ENCODE peak calls at places on chromosomes 7 and 10, in nine cellular contexts. G is lower lobe of right lung, W is thoracic aorta, A is fibroblast of lung, S is ovary, E is endothelial cell of umbilical vein, L is testis, N is OCI-LY7, Q is body of pancreas. O is an unnamed sample. For H3K4me1, the result is how much of the 10 kb centered on the place peaks cover.

GRCh38 chr10:125868372-125868975 is 12.6 kb downstream of the DHX32 start:
- DNase-seq in G (no peak), W (no peak), A (peak), S (no peak), E (peak), L (no peak), N (peak), Q (peak), O (peak)

GRCh38 chr10:15460661-15461060 is 89.6 kb upstream of the FAM171A1 start:
- DNase-seq in G (no peak), W (no peak), A (no peak), S (no peak), E (no peak), L (no peak), N (no peak), Q (no peak), O (peak)

GRCh38 chr10:122185643-122186042 is 85.5 kb upstream of the BTBD16 start:
- DNase-seq in G (no peak), W (no peak), A (no peak), S (no peak), E (no peak), L (no peak), N (no peak), Q (no peak), O (no peak)

GRCh38 chr10:24209946-24210491 is 1.1 kb downstream of the KIAA1217 start:
- DNase-seq in G (no peak), W (no peak), A (peak), S (peak), E (peak), L (peak), N (no peak), Q (peak), O (peak)

GRCh38 chr10:21495002-21495685 is 30.3 kb downstream of the SKIDA1 start:
- DNase-seq in G (no peak), W (no peak), A (no peak), S (peak), E (peak), L (peak), N (peak), Q (no peak), O (no peak)

GRCh38 chr7:143281529-143281928 is 3.2 kb upstream of the TMEM139 start:
- DNase-seq in G (no peak), W (no peak), A (no peak), S (no peak), E (no peak), L (no peak), N (no peak), Q (no peak), O (no peak)

GRCh38 chr10:47405829-47406547 is 21.9 kb upstream of the ZNF488 start:
- DNase-seq in G (no peak), W (no peak), A (no peak), S (no peak), E (no peak), L (no peak), N (no peak), Q (no peak), O (no peak)

GRCh38 chr10:25498645-25499044 is 323.8 kb downstream of the GPR158 start:
- DNase-seq in G (no peak), W (no peak), A (no peak), S (no peak), E (no peak), L (no peak), N (no peak), Q (no peak), O (no peak)

GRCh38 chr10:74683067-74683466 is 143.3 kb upstream of the KAT6B start:
- DNase-seq in G (no peak), W (no peak), A (no peak), S (no peak), E (no peak), L (no peak), N (no peak), Q (no peak), O (no peak)

GRCh38 chr7:105680505-105681187 is 99.4 kb upstream of the EFCAB10 start:
- DNase-seq in G (peak), W (no peak), A (no peak), S (peak), E (no peak), L (peak), N (no peak), Q (peak), O (no peak)

GRCh38 chr10:31157125-31157983 is 125.7 kb upstream of the ZNF438 start:
- DNase-seq in G (no peak), W (no peak), A (peak), S (peak), E (no peak), L (peak), N (no peak), Q (no peak), O (peak)

GRCh38 chr7:12291870-12292269 is 80.8 kb downstream of the TMEM106B start:
- DNase-seq in G (no peak), W (no peak), A (no peak), S (no peak), E (peak), L (no peak), N (no peak), Q (no peak), O (peak)

GRCh38 chr10:126905776-126906703 is 812 bp downstream of the DOCK1 start:
- DNase-seq in G (no peak), W (no peak), A (peak), S (peak), E (peak), L (peak), N (no peak), Q (peak), O (peak)

GRCh38 chr7:123823898-123824753 is 20.8 kb upstream of the HYAL4 start:
- DNase-seq in G (no peak), W (no peak), A (no peak), S (no peak), E (no peak), L (no peak), N (no peak), Q (no peak), O (no peak)

GRCh38 chr10:123103944-123104343 is 31.8 kb upstream of the HMX3 start:
- DNase-seq in G (no peak), W (no peak), A (no peak), S (no peak), E (no peak), L (no peak), N (no peak), Q (no peak), O (no peak)

GRCh38 chr10:34866848-34867247 is 51.8 kb upstream of the PARD3 start:
- DNase-seq in G (no peak), W (no peak), A (no peak), S (no peak), E (no peak), L (no peak), N (no peak), Q (peak), O (no peak)

GRCh38 chr10:103661198-103661950 is 167.9 kb downstream of the NEURL1 start:
- DNase-seq in G (peak), W (peak), A (peak), S (peak), E (no peak), L (peak), N (no peak), Q (peak), O (peak)

GRCh38 chr10:80200259-80200658 is 5.1 kb downstream of the ANXA11 start:
- DNase-seq in G (no peak), W (no peak), A (no peak), S (no peak), E (no peak), L (no peak), N (no peak), Q (no peak), O (no peak)

GRCh38 chr10:80202934-80203834 is 2.2 kb downstream of the ANXA11 start:
- DNase-seq in G (peak), W (no peak), A (peak), S (peak), E (peak), L (peak), N (peak), Q (peak), O (peak)

GRCh38 chr10:80200687-80201086 is 4.7 kb downstream of the ANXA11 start:
- DNase-seq in G (no peak), W (no peak), A (no peak), S (no peak), E (no peak), L (no peak), N (no peak), Q (no peak), O (no peak)

GRCh38 chr10:80199828-80200227 is 5.5 kb downstream of the ANXA11 start:
- DNase-seq in G (no peak), W (no peak), A (peak), S (no peak), E (peak), L (peak), N (no peak), Q (peak), O (peak)

DNA sequence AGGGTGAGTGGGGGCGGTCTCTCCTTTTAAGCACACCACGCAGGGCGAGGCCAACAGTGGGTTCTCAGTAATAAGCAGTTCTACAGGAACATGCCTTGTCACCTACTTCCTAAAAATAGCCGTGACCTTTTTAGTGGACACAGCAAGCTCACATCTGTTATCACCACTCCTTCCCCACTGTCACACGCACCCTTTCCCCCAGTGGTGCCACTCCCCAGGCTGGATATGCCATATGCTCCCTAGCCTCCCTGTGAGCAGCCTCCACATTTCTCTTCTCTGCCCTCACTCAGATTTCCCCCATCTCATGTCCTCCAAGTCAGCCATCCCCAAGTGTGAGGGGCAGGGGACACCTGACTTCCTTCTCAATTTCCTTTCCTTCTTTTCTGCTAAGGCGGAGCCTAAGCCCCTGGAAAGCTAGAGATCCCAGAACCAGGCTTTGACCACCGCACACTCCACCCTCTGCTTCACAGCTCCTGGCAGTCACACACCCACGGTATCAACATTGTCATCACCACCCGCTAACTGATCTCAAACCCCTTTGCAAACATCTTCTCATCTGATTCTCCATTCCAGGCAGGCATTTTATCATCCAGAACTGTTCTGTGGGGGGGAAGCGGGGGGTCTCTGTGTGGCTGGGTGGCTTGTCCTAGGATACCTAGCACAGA is 3.6 kb downstream of the ANXA11 start:
- DNase-seq in G (peak), W (no peak), A (no peak), S (no peak), E (no peak), L (no peak), N (no peak), Q (no peak), O (no peak)
- H3K4me1 ChIP-seq in G (half or more), W (half or more), A (under half), S (under half), E (half or more), L (under half), N (half or more), Q (half or more), O (half or more)

DNA sequence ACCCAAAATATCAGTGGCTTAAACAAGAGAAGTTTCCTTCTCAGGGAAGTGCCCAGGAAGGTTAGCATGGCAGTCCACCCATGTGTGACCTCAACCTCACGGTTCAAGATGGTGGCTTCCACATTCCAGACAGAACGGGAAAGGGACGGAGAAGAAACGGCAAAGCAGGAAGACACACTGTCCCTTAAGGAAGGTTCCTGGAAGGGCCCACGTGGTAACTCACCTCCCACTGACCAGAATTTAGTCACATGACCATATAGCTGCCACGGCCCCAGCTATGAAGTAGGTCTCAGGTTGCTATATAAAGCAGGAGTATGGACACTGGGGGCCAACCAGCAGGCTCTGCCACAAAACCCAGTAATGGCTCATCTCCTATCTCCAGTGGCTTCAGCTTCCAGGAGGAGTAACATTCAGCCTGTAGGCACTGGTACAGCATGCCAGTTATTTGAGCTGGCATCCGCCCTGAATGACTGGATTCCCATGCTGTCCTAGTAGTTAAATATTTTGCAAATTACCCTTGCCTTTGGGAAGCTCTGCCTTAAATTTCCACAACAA is 278.5 kb upstream of the KLF14 start:
- DNase-seq in G (no peak), W (no peak), A (no peak), S (no peak), E (no peak), L (no peak), N (no peak), Q (no peak), O (peak)
- H3K4me1 ChIP-seq in G (half or more), W (half or more), A (under half), S (under half), E (under half), L (under half), N (under half), Q (under half), O (half or more)

GRCh38 chr10:71767420-71768035 is 5.8 kb downstream of the VSIR start:
- DNase-seq in G (peak), W (no peak), A (peak), S (peak), E (peak), L (peak), N (no peak), Q (no peak), O (peak)

GRCh38 chr10:71766717-71767419 is 6.5 kb downstream of the VSIR start:
- DNase-seq in G (peak), W (peak), A (peak), S (peak), E (peak), L (peak), N (no peak), Q (peak), O (peak)

GRCh38 chr10:71763352-71764127 is 9.8 kb downstream of the VSIR start:
- DNase-seq in G (no peak), W (no peak), A (peak), S (no peak), E (no peak), L (no peak), N (no peak), Q (no peak), O (peak)

GRCh38 chr10:71765176-71765906 is 8.0 kb downstream of the VSIR start:
- DNase-seq in G (no peak), W (no peak), A (peak), S (no peak), E (no peak), L (no peak), N (no peak), Q (no peak), O (peak)

DNA sequence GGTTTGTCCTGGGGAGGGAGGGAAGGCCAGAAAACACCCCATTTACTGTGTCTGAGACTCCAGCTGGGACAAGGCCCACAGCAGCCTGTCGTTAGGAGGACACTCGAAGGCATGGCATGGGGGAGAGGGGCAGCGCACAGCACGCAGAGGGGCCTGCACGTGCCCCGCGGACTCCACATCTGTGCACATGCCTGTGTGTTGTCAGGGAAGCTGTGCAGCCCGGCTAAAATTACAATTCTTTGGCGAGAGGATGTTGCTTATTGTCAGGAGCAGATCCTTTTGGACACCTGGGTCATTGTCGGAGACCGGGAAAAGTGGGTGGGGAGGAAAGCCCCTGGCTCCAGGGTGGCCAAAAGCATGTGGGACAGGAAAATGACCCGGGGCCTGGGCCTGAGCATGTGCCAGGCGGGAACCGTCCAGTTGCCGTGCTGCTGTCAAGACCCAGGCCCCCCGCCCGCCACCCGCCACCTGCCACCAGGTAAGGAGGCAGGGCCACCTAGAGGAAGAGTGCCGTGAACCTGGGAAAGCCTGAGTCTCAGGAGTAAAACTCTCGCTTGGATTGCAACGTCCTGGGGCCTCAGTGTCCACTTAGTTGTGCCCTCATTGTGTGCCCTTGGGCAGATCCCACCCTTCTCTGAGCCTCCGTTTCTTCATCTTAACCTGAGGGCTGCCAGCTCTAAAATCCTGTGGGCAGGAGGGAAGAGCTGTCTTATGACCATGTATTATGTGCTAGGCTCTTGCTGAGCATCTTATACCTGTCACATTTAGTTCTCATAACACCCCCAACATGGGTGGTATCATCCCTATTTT is 7.2 kb downstream of the VSIR start:
- DNase-seq in G (no peak), W (no peak), A (no peak), S (no peak), E (no peak), L (no peak), N (no peak), Q (no peak), O (no peak)
- H3K4me1 ChIP-seq in G (half or more), W (half or more), A (under half), S (half or more), E (under half), L (under half), N (under half), Q (under half), O (half or more)

DNA sequence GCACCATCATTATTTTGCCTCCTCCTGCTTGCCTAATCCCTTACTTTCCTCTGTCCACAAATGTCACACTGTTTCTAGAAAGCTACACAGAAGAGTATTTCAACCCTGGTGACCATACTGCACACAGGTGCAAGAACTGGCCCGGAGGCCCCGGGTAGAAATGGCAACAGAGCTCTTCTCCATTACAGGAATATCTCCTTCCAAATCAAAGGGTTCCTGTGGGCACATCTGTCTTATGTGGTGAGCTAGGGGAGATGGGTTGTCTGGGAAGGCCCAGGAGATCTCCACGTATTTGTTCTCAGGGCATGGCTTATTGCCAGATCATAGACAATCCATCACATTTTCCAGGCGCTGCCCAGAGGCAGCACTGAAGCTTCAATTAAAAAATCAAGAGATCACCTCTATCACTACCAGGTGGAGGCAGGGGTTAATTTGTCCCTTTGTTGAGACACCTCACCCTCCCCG is 5.3 kb upstream of the HOXA11 start:
- DNase-seq in G (no peak), W (no peak), A (no peak), S (no peak), E (no peak), L (no peak), N (no peak), Q (no peak), O (no peak)
- H3K4me1 ChIP-seq in G (under half), W (under half), A (under half), S (under half), E (under half), L (under half), N (under half), Q (under half), O (under half)

GRCh38 chr7:5414876-5415275 is 8.8 kb downstream of the TNRC18 start:
- DNase-seq in G (no peak), W (no peak), A (peak), S (no peak), E (no peak), L (peak), N (no peak), Q (no peak), O (no peak)
- H3K4me1 ChIP-seq in G (half or more), W (half or more), A (under half), S (under half), E (under half), L (under half), N (under half), Q (under half), O (under half)

GRCh38 chr10:7485267-7485601 is 74.4 kb upstream of the SFMBT2 start:
- DNase-seq in G (no peak), W (no peak), A (no peak), S (no peak), E (no peak), L (no peak), N (no peak), Q (no peak), O (no peak)

GRCh38 chr10:7483848-7484247 is 73.0 kb upstream of the SFMBT2 start:
- DNase-seq in G (no peak), W (no peak), A (no peak), S (no peak), E (no peak), L (no peak), N (no peak), Q (no peak), O (no peak)

GRCh38 chr10:7486533-7486932 is 75.7 kb upstream of the SFMBT2 start:
- DNase-seq in G (no peak), W (no peak), A (no peak), S (no peak), E (no peak), L (no peak), N (no peak), Q (no peak), O (no peak)

GRCh38 chr10:7482992-7483391 is 72.2 kb upstream of the SFMBT2 start:
- DNase-seq in G (no peak), W (no peak), A (no peak), S (no peak), E (no peak), L (no peak), N (no peak), Q (no peak), O (no peak)

DNA sequence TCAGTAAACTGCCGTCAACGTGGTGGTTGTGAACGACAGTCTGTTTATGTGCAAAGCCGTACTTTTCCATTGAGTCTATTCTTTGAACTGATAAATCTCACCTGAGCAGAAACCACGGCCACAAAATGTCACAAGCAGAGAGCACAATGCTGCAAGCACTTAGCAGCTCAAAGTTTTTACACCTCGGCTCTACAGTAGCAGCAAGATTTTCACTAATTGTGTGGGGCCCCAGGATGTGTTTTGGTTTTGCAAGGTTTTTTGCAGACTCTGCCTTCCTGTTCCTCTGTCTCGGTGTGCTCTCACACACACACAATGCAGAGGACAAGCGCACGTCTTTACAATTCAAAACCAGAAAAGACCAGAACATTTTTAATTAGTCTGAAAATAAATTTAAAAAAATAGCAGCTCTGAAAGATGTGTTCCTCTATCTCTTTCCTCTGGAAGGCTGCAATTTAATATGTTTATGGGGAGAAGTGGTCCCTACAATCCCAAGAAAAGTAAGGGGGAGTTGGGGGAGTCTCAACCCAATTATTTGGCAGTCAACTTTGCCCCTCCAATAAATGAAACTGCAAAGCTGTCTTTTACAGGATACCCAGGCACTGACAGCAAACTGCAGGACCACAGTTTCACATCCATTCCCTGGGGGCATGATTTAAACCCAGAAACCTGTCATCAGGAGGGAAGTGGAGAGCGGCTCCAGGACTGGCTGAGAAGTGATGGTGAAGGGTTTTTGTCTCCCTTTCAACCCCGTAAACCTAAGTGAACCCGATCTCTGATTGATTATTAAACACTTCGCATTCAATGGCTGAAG is 73.8 kb upstream of the SFMBT2 start:
- DNase-seq in G (no peak), W (no peak), A (no peak), S (no peak), E (no peak), L (no peak), N (peak), Q (no peak), O (no peak)
- H3K4me1 ChIP-seq in G (under half), W (under half), A (under half), S (under half), E (under half), L (under half), N (half or more), Q (under half), O (under half)

GRCh38 chr7:28013441-28013840 is 167.2 kb downstream of the JAZF1 start:
- DNase-seq in G (no peak), W (no peak), A (no peak), S (no peak), E (no peak), L (no peak), N (no peak), Q (no peak), O (no peak)
- H3K4me1 ChIP-seq in G (under half), W (under half), A (under half), S (under half), E (under half), L (under half), N (under half), Q (under half), O (under half)

O was measured in GM23248.